ENCODE peak calls at places on chromosome 12, in six cellular contexts. One of them, this sample, is unnamed.

GRCh38 chr12:122187466-122187865 is 4.5 kb downstream of the LRRC43 start:
- DNase-seq in tibial nerve: no peak
- DNase-seq in tibial artery: no peak
- DNase-seq in CD8-positive, alpha-beta T cell: no peak
- DNase-seq in suprapubic skin: no peak
- DNase-seq in lower leg skin: no peak
- DNase-seq in this sample: no peak

GRCh38 chr12:107497231-107497630 is 188.4 kb upstream of the PWP1 start:
- DNase-seq in suprapubic skin: no peak
- DNase-seq in tibial nerve: no peak
- DNase-seq in CD8-positive, alpha-beta T cell: no peak
- DNase-seq in lower leg skin: no peak
- DNase-seq in tibial artery: no peak
- DNase-seq in this sample: no peak

GRCh38 chr12:116675339-116676107 is 62.3 kb downstream of the SPRING1 start:
- DNase-seq in suprapubic skin: no peak
- DNase-seq in tibial nerve: no peak
- DNase-seq in lower leg skin: no peak
- DNase-seq in CD8-positive, alpha-beta T cell: no peak
- DNase-seq in tibial artery: peak; percentile 23
- DNase-seq in this sample: no peak

GRCh38 chr12:54195736-54196347 is 7.1 kb upstream of the SMUG1 start:
- DNase-seq in tibial nerve: no peak
- DNase-seq in lower leg skin: no peak
- DNase-seq in suprapubic skin: no peak
- DNase-seq in CD8-positive, alpha-beta T cell: no peak
- DNase-seq in tibial artery: no peak
- DNase-seq in this sample: no peak

GRCh38 chr12:68453876-68454275 is 121.7 kb upstream of the MDM1 start:
- DNase-seq in CD8-positive, alpha-beta T cell: no peak
- DNase-seq in lower leg skin: no peak
- DNase-seq in tibial artery: no peak
- DNase-seq in suprapubic skin: no peak
- DNase-seq in tibial nerve: no peak
- DNase-seq in this sample: no peak

GRCh38 chr12:31106101-31106803 is 32.6 kb downstream of the DDX11 start:
- DNase-seq in CD8-positive, alpha-beta T cell: no peak
- DNase-seq in tibial nerve: no peak
- DNase-seq in tibial artery: no peak
- DNase-seq in lower leg skin: no peak
- DNase-seq in suprapubic skin: no peak
- DNase-seq in this sample: no peak

GRCh38 chr12:109423392-109423791 is 53.7 kb downstream of the KCTD10 start:
- DNase-seq in CD8-positive, alpha-beta T cell: no peak
- DNase-seq in lower leg skin: no peak
- DNase-seq in tibial artery: no peak
- DNase-seq in tibial nerve: no peak
- DNase-seq in suprapubic skin: no peak
- DNase-seq in this sample: no peak

GRCh38 chr12:131684015-131684725 is 26.7 kb upstream of the SFSWAP start:
- DNase-seq in CD8-positive, alpha-beta T cell: no peak
- DNase-seq in suprapubic skin: peak; percentile 32
- DNase-seq in tibial artery: peak; percentile 51
- DNase-seq in tibial nerve: no peak
- DNase-seq in lower leg skin: no peak
- DNase-seq in this sample: no peak

GRCh38 chr12:38934078-38934584 is 28.7 kb upstream of the CPNE8 start:
- DNase-seq in CD8-positive, alpha-beta T cell: no peak
- DNase-seq in tibial artery: no peak
- DNase-seq in suprapubic skin: no peak
- DNase-seq in tibial nerve: no peak
- DNase-seq in lower leg skin: no peak
- DNase-seq in this sample: no peak

GRCh38 chr12:3129301-3130052 is 52.3 kb downstream of the TSPAN9 start:
- DNase-seq in lower leg skin: no peak
- DNase-seq in tibial artery: no peak
- DNase-seq in suprapubic skin: no peak
- DNase-seq in tibial nerve: no peak
- DNase-seq in CD8-positive, alpha-beta T cell: no peak
- DNase-seq in this sample: no peak

GRCh38 chr12:2291182-2291832 is 238.5 kb downstream of the CACNA1C start:
- DNase-seq in lower leg skin: no peak
- DNase-seq in tibial artery: no peak
- DNase-seq in tibial nerve: no peak
- DNase-seq in CD8-positive, alpha-beta T cell: no peak
- DNase-seq in suprapubic skin: no peak
- DNase-seq in this sample: no peak

GRCh38 chr12:18825138-18825537 is 87.2 kb downstream of the CAPZA3 start:
- DNase-seq in CD8-positive, alpha-beta T cell: no peak
- DNase-seq in lower leg skin: no peak
- DNase-seq in suprapubic skin: no peak
- DNase-seq in tibial artery: no peak
- DNase-seq in tibial nerve: no peak
- DNase-seq in this sample: no peak

GRCh38 chr12:107441906-107442305 is 243.7 kb upstream of the PWP1 start:
- DNase-seq in suprapubic skin: no peak
- DNase-seq in tibial nerve: no peak
- DNase-seq in tibial artery: no peak
- DNase-seq in lower leg skin: no peak
- DNase-seq in CD8-positive, alpha-beta T cell: no peak
- DNase-seq in this sample: no peak

GRCh38 chr12:81758421-81759214 is 532 bp downstream of the PPFIA2 start:
- DNase-seq in lower leg skin: no peak
- DNase-seq in suprapubic skin: no peak
- DNase-seq in tibial nerve: no peak
- DNase-seq in tibial artery: peak; percentile 69
- DNase-seq in CD8-positive, alpha-beta T cell: no peak
- DNase-seq in this sample: no peak

GRCh38 chr12:3750616-3751015 is 2.3 kb downstream of the CRACR2A start:
- DNase-seq in suprapubic skin: no peak
- DNase-seq in CD8-positive, alpha-beta T cell: no peak
- DNase-seq in tibial artery: no peak
- DNase-seq in lower leg skin: no peak
- DNase-seq in tibial nerve: no peak
- DNase-seq in this sample: no peak

GRCh38 chr12:66678640-66679268 is at the start of gene GRIP1:
- DNase-seq in tibial nerve: no peak
- DNase-seq in suprapubic skin: no peak
- DNase-seq in tibial artery: no peak
- DNase-seq in CD8-positive, alpha-beta T cell: no peak
- DNase-seq in lower leg skin: no peak
- DNase-seq in this sample: no peak

GRCh38 chr12:131845121-131845520 is 16.9 kb downstream of the MMP17 start:
- DNase-seq in CD8-positive, alpha-beta T cell: no peak
- DNase-seq in tibial nerve: no peak
- DNase-seq in tibial artery: no peak
- DNase-seq in suprapubic skin: no peak
- DNase-seq in lower leg skin: no peak
- DNase-seq in this sample: no peak

GRCh38 chr12:88960213-88960878 is 380.1 kb upstream of the KITLG start:
- DNase-seq in suprapubic skin: no peak
- DNase-seq in lower leg skin: no peak
- DNase-seq in CD8-positive, alpha-beta T cell: no peak
- DNase-seq in tibial artery: no peak
- DNase-seq in tibial nerve: no peak
- DNase-seq in this sample: no peak

GRCh38 chr12:30026621-30027234 is 243.0 kb upstream of the TMTC1 start:
- DNase-seq in CD8-positive, alpha-beta T cell: no peak
- DNase-seq in lower leg skin: no peak
- DNase-seq in suprapubic skin: no peak
- DNase-seq in tibial artery: no peak
- DNase-seq in tibial nerve: no peak
- DNase-seq in this sample: no peak

GRCh38 chr12:26643532-26644315 is 189.3 kb downstream of the ITPR2 start:
- DNase-seq in lower leg skin: no peak
- DNase-seq in suprapubic skin: no peak
- DNase-seq in tibial artery: no peak
- DNase-seq in CD8-positive, alpha-beta T cell: no peak
- DNase-seq in tibial nerve: no peak
- DNase-seq in this sample: no peak

DNA sequence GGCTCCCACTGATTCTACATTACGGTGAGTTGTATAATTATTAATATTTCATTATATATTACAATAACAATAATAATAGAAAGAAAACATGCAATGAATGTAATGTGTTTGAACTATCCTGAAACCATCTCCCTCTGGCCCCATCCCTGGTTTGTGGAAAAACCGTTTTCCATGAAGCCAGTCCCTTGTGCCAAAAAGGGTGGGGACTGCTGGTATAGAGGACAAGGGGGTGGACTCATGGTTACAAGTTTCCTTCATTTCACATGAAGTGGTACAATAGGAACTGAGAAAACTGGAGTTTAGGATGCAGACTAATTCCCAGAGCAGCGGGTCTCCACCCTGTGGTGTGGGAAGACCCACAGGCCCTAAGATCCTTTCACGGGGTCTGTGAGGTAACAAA is 3.0 kb upstream of the C1RL start:
- DNase-seq in suprapubic skin: peak; percentile 63
- DNase-seq in CD8-positive, alpha-beta T cell: no peak
- DNase-seq in lower leg skin: no peak
- DNase-seq in tibial nerve: no peak
- DNase-seq in tibial artery: peak; percentile 34
- DNase-seq in this sample: no peak
- H3K4me3 ChIP-seq in suprapubic skin: no peak overlapping the region
- H3K4me3 ChIP-seq in CD8-positive, alpha-beta T cell: no peak overlapping the region
- H3K4me3 ChIP-seq in lower leg skin: no peak overlapping the region
- H3K4me3 ChIP-seq in tibial nerve: no peak overlapping the region
- H3K4me3 ChIP-seq in tibial artery: no peak overlapping the region
- H3K4me3 ChIP-seq in this sample: no peak overlapping the region

DNA sequence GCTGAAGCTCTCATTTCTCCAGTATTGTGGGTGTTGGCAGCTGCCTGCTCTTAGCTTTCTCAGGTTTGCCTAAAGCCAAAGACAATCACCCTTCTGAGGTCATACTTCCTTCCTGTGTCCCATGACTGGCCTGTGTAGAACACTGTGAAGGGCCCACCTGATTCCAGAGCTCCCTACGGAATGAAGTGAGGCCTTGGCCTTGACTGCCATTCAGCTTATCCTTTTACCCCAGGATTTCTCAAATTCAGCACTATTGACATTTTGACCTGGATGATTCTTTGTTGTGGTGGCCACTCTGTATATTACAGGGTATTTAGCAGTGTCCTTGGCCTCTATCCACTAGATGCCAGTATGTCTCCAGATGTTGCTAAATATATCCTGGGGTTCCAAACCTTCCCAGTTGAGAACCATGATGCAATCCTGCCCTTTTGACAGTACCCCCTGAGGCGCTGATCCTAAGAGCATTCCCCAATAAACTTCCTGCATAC is 112.3 kb upstream of the KRR1 start:
- DNase-seq in CD8-positive, alpha-beta T cell: no peak
- DNase-seq in suprapubic skin: no peak
- DNase-seq in tibial nerve: no peak
- DNase-seq in tibial artery: no peak
- DNase-seq in lower leg skin: no peak
- DNase-seq in this sample: no peak
- TF ChIP-seq CTCF in CD8-positive, alpha-beta T cell: no peak
- TF ChIP-seq CTCF in suprapubic skin: no peak
- TF ChIP-seq CTCF in tibial nerve: no peak
- TF ChIP-seq CTCF in tibial artery: no peak
- TF ChIP-seq CTCF in lower leg skin: no peak
- TF ChIP-seq CTCF in this sample: no peak

GRCh38 chr12:7103837-7104236 is 5.2 kb downstream of the C1RL start:
- DNase-seq in suprapubic skin: no peak
- DNase-seq in tibial artery: no peak
- DNase-seq in lower leg skin: no peak
- DNase-seq in CD8-positive, alpha-beta T cell: no peak
- DNase-seq in tibial nerve: no peak
- DNase-seq in this sample: no peak
- H3K4me3 ChIP-seq in suprapubic skin: no peak overlapping the region
- H3K4me3 ChIP-seq in tibial artery: no peak overlapping the region
- H3K4me3 ChIP-seq in lower leg skin: no peak overlapping the region
- H3K4me3 ChIP-seq in CD8-positive, alpha-beta T cell: no peak overlapping the region
- H3K4me3 ChIP-seq in tibial nerve: no peak overlapping the region
- H3K4me3 ChIP-seq in this sample: no peak overlapping the region

GRCh38 chr12:85076688-85077430 is 40.7 kb downstream of the LRRIQ1 start:
- DNase-seq in tibial nerve: no peak
- DNase-seq in suprapubic skin: no peak
- DNase-seq in CD8-positive, alpha-beta T cell: no peak
- DNase-seq in tibial artery: no peak
- DNase-seq in lower leg skin: no peak
- DNase-seq in this sample: no peak
- TF ChIP-seq CTCF in tibial nerve: no peak
- TF ChIP-seq CTCF in suprapubic skin: peak; percentile 10
- TF ChIP-seq CTCF in CD8-positive, alpha-beta T cell: no peak
- TF ChIP-seq CTCF in tibial artery: peak; percentile 18
- TF ChIP-seq CTCF in lower leg skin: no peak
- TF ChIP-seq CTCF in this sample: no peak

This sample was measured in thoracic aorta.